ENCODE peak calls at places on chromosomes 1 and 21, in ten cellular contexts. J is tibial nerve; Y is transverse colon; R is epithelial cell of proximal tubule; Z is COR-L47; O is skeletal muscle cell; P is stimulated activated naive CD8-positive, alpha-beta T cell treated with anti-CD3 and anti-CD28 coated beads, Interleukin-15, amount 100 ng/mL, for 72 hours; X is dermis blood vessel endothelial cell; Q is NCI-H524; A is stimulated activated naive B cell treated with anti-CD40 and anti-IgM and Interleukin-4, amounts not matched to agents 10 μg/mL and 1 μg/mL and 100 μg/mL, for 72 hours. E is an unnamed sample.

GRCh38 chr1:246608616-246609376 is 42.5 kb downstream of the CNST start:
- DNase-seq in Y (peak), J (peak), Q (no peak), O (peak), A (peak), P (peak), R (peak), Z (no peak), X (peak), E (peak)

GRCh38 chr1:77498918-77499317 is 183.5 kb downstream of the ZZZ3 start:
- DNase-seq in X (peak), O (no peak), Z (no peak), P (no peak), A (no peak), J (no peak), Q (no peak), Y (no peak), R (no peak), E (no peak)

GRCh38 chr21:29298348-29299045 is at the start of gene BACH1:
- DNase-seq in R (no peak), X (peak), Q (peak), P (peak), O (peak), A (peak), J (peak), Z (peak), Y (peak), E (peak)

GRCh38 chr1:41704189-41704588 is 214.5 kb downstream of the HIVEP3 start:
- DNase-seq in J (no peak), Q (no peak), Z (no peak), O (no peak), R (no peak), X (no peak), Y (no peak), A (no peak), P (no peak), E (no peak)

GRCh38 chr1:150895618-150896017 is 8.7 kb downstream of the CTXND2 start:
- DNase-seq in J (no peak), P (no peak), R (no peak), Y (no peak), Z (no peak), X (no peak), Q (no peak), A (no peak), O (no peak), E (no peak)

GRCh38 chr1:91651671-91652071 is 151.0 kb downstream of the CDC7 start:
- DNase-seq in Q (no peak), P (no peak), J (peak), Y (peak), R (no peak), O (peak), Z (no peak), X (peak), A (no peak), E (no peak)

GRCh38 chr1:186225089-186225488 is 150.0 kb downstream of the TPR start:
- DNase-seq in O (no peak), A (no peak), J (no peak), X (no peak), P (no peak), R (no peak), Y (no peak), Z (no peak), Q (no peak), E (peak)

GRCh38 chr1:33088119-33088906 is 7.4 kb downstream of the AZIN2 start:
- DNase-seq in A (no peak), Q (no peak), Z (no peak), P (peak), R (no peak), X (no peak), Y (no peak), O (no peak), J (no peak), E (peak)

GRCh38 chr1:29271724-29272123 is 35.4 kb downstream of the PTPRU start:
- DNase-seq in Z (no peak), P (no peak), J (peak), O (peak), Q (no peak), R (peak), X (peak), Y (peak), A (no peak), E (no peak)

GRCh38 chr1:230319014-230319747 is 107.0 kb downstream of the PGBD5 start:
- DNase-seq in X (no peak), Q (no peak), Z (no peak), J (no peak), Y (no peak), O (no peak), P (no peak), A (no peak), R (no peak), E (no peak)

GRCh38 chr1:100308777-100309176 is 42.8 kb downstream of the RTCA start:
- DNase-seq in P (no peak), Y (no peak), Z (no peak), X (peak), A (no peak), J (no peak), O (no peak), R (no peak), Q (no peak), E (peak)

GRCh38 chr1:151916959-151917358 is 7.6 kb upstream of the THEM4 start:
- DNase-seq in Z (no peak), R (no peak), P (no peak), J (no peak), X (no peak), Y (no peak), Q (no peak), A (no peak), O (no peak), E (no peak)

GRCh38 chr1:169193191-169193850 is 86.8 kb downstream of the ATP1B1 start:
- DNase-seq in X (no peak), Z (no peak), O (no peak), Q (peak), P (no peak), A (no peak), Y (no peak), R (no peak), J (no peak), E (no peak)

GRCh38 chr1:110152133-110152785 is 2.0 kb downstream of the SLC6A17 start:
- DNase-seq in A (no peak), R (no peak), P (no peak), J (no peak), O (peak), Q (no peak), Y (no peak), X (no peak), Z (no peak), E (no peak)

GRCh38 chr1:30798389-30798951 is 40.9 kb upstream of the LAPTM5 start:
- DNase-seq in X (peak), Z (no peak), O (no peak), Q (no peak), R (no peak), J (no peak), P (no peak), A (no peak), Y (peak), E (no peak)

GRCh38 chr1:182629674-182630073 is 25.5 kb upstream of the RGS16 start:
- DNase-seq in A (peak), R (no peak), X (no peak), Z (no peak), Q (no peak), O (no peak), J (no peak), P (peak), Y (no peak), E (no peak)

GRCh38 chr1:172041689-172042088 is 200.4 kb downstream of the DNM3 start:
- DNase-seq in Y (no peak), O (peak), J (no peak), A (no peak), X (peak), Z (no peak), P (no peak), R (no peak), Q (no peak), E (no peak)

GRCh38 chr1:163875214-163875926 is 553.6 kb downstream of the NUF2 start:
- DNase-seq in P (no peak), J (no peak), A (no peak), R (no peak), X (no peak), O (peak), Y (peak), Z (no peak), Q (peak), E (no peak)

GRCh38 chr1:166822385-166822784 is 16.9 kb upstream of the POGK start:
- DNase-seq in R (no peak), A (no peak), Q (no peak), O (no peak), Y (no peak), X (no peak), P (no peak), J (no peak), Z (no peak), E (no peak)

GRCh38 chr1:179815642-179816041 is 62.0 kb downstream of the TOR1AIP2 start:
- DNase-seq in A (no peak), Q (no peak), Z (no peak), J (no peak), Y (no peak), R (no peak), X (no peak), O (no peak), P (no peak), E (no peak)

GRCh38 chr1:219066631-219067349 is 106.9 kb upstream of the LYPLAL1 start:
- DNase-seq in A (no peak), O (peak), Y (no peak), Q (no peak), P (no peak), J (no peak), Z (peak), X (peak), R (peak), E (peak)

GRCh38 chr1:59502009-59502691 is 205.3 kb downstream of the FGGY start:
- DNase-seq in X (peak), R (no peak), Z (peak), Q (no peak), J (no peak), P (no peak), A (no peak), O (no peak), Y (no peak), E (no peak)

GRCh38 chr1:6445062-6445763 is 20.6 kb downstream of the ESPN start:
- DNase-seq in Z (no peak), X (peak), P (no peak), Y (peak), Q (no peak), O (no peak), R (no peak), J (no peak), A (no peak), E (no peak)

GRCh38 chr21:46069166-46069565 is 28.7 kb upstream of the COL6A2 start:
- DNase-seq in O (no peak), P (no peak), X (no peak), Z (no peak), R (no peak), A (no peak), Q (no peak), Y (no peak), J (no peak), E (no peak)

GRCh38 chr21:33936221-33937038 is 20.8 kb upstream of the ATP5PO start:
- DNase-seq in J (no peak), P (no peak), Z (no peak), O (no peak), R (no peak), A (no peak), Q (no peak), Y (no peak), X (no peak), E (peak)

GRCh38 chr1:190262538-190262937 is 215.1 kb downstream of the BRINP3 start:
- DNase-seq in Y (no peak), A (no peak), R (no peak), X (no peak), Q (no peak), Z (no peak), O (no peak), P (no peak), J (no peak), E (no peak)

E was measured in AML-193.